ENCODE peak calls at places on chromosomes 16 and 17, in six cellular contexts. Q is EL, B is lower lobe of right lung, U is Kasumi-1, T is GM19239, R is fibroblast of lung. L is an unnamed sample.

GRCh38 chr17:17536702-17537101 is 40.5 kb upstream of the RASD1 start:
- DNase-seq in Q (no peak), B (no peak), U (no peak), T (no peak), R (no peak), L (no peak)

GRCh38 chr17:58310511-58311428 is 17.8 kb downstream of the TSPOAP1 start:
- DNase-seq in Q (no peak), B (no peak), U (no peak), T (no peak), R (no peak), L (no peak)

GRCh38 chr17:47280072-47280811 is 26.6 kb downstream of the ITGB3 start:
- DNase-seq in Q (peak), B (no peak), U (no peak), T (no peak), R (peak), L (no peak)

GRCh38 chr16:58498341-58499091 is 1.4 kb upstream of the NDRG4 start:
- DNase-seq in Q (no peak), B (no peak), U (no peak), T (no peak), R (no peak), L (no peak)

GRCh38 chr17:64115871-64116534 is 13.9 kb downstream of the ERN1 start:
- DNase-seq in Q (peak), B (no peak), U (no peak), T (no peak), R (peak), L (no peak)

GRCh38 chr16:85995591-85996461 is 96.9 kb downstream of the IRF8 start:
- DNase-seq in Q (no peak), B (no peak), U (no peak), T (no peak), R (no peak), L (peak)

GRCh38 chr16:70703041-70703834 is 17.4 kb upstream of the MTSS2 start:
- DNase-seq in Q (peak), B (no peak), U (no peak), T (no peak), R (peak), L (no peak)

GRCh38 chr16:54374136-54374535 is 87.5 kb upstream of the IRX3 start:
- DNase-seq in Q (peak), B (no peak), U (no peak), T (no peak), R (peak), L (no peak)

GRCh38 chr17:17151541-17151940 is 54.6 kb downstream of the PLD6 start:
- DNase-seq in Q (peak), B (no peak), U (no peak), T (no peak), R (peak), L (no peak)

GRCh38 chr17:74632597-74632996 is 9.1 kb upstream of the CD300E start:
- DNase-seq in Q (no peak), B (no peak), U (no peak), T (no peak), R (no peak), L (no peak)

GRCh38 chr17:81927145-81927652 is 336 bp downstream of the MAFG start:
- DNase-seq in Q (no peak), B (no peak), U (no peak), T (no peak), R (no peak), L (no peak)

GRCh38 chr17:48676963-48677558 is 45.3 kb downstream of the PRAC1 start:
- DNase-seq in Q (no peak), B (no peak), U (no peak), T (no peak), R (no peak), L (no peak)

GRCh38 chr16:81612351-81613170 is 166.5 kb upstream of the PLCG2 start:
- DNase-seq in Q (no peak), B (no peak), U (no peak), T (no peak), R (peak), L (no peak)

GRCh38 chr17:9050801-9051401 is 29.6 kb downstream of the NTN1 start:
- DNase-seq in Q (peak), B (no peak), U (no peak), T (no peak), R (peak), L (no peak)

GRCh38 chr16:22625948-22626347 is 115.3 kb downstream of the NPIPB5 start:
- DNase-seq in Q (no peak), B (no peak), U (no peak), T (no peak), R (peak), L (no peak)

GRCh38 chr17:82300707-82301270 is 16.6 kb downstream of the CD7 start:
- DNase-seq in Q (peak), B (peak), U (peak), T (no peak), R (peak), L (no peak)

GRCh38 chr17:32471652-32472051 is 15.1 kb upstream of the CDK5R1 start:
- DNase-seq in Q (no peak), B (no peak), U (no peak), T (no peak), R (no peak), L (no peak)

GRCh38 chr17:57294629-57295501 is 38.5 kb downstream of the MSI2 start:
- DNase-seq in Q (peak), B (no peak), U (no peak), T (no peak), R (peak), L (no peak)

GRCh38 chr17:50953831-50954601 is 87.9 kb upstream of the TOB1 start:
- DNase-seq in Q (no peak), B (peak), U (no peak), T (no peak), R (peak), L (no peak)

GRCh38 chr17:74452027-74452840 is 14.2 kb upstream of the CD300A start:
- DNase-seq in Q (no peak), B (no peak), U (no peak), T (no peak), R (no peak), L (no peak)

GRCh38 chr17:75477493-75477862 is 21.0 kb downstream of the TMEM94 start:
- DNase-seq in Q (no peak), B (no peak), U (no peak), T (no peak), R (no peak), L (no peak)

GRCh38 chr17:48555616-48556533 is 11.0 kb upstream of the HOXB2 start:
- DNase-seq in Q (no peak), B (no peak), U (no peak), T (no peak), R (peak), L (no peak)

GRCh38 chr16:990516-991291 is 9.1 kb downstream of the SOX8 start:
- DNase-seq in Q (no peak), B (no peak), U (no peak), T (no peak), R (no peak), L (no peak)

GRCh38 chr17:81941484-81942166 is 4.5 kb upstream of the PYCR1 start:
- DNase-seq in Q (no peak), B (no peak), U (no peak), T (no peak), R (no peak), L (no peak)

GRCh38 chr16:29256501-29256981 is 150.0 kb downstream of the NPIPB11 start:
- DNase-seq in Q (no peak), B (no peak), U (no peak), T (no peak), R (no peak), L (no peak)

GRCh38 chr17:70100983-70101382 is 26.0 kb downstream of the KCNJ16 start:
- DNase-seq in Q (peak), B (no peak), U (no peak), T (no peak), R (no peak), L (no peak)

GRCh38 chr17:21705021-21705601 is 12.8 kb downstream of the KCNJ18 start:
- DNase-seq in Q (no peak), B (no peak), U (no peak), T (no peak), R (no peak), L (no peak)

GRCh38 chr16:8655184-8655717 is 19.2 kb upstream of the ABAT start:
- DNase-seq in Q (peak), B (no peak), U (peak), T (peak), R (peak), L (peak)

GRCh38 chr16:85213926-85214294 is 101.6 kb upstream of the CIBAR2 start:
- DNase-seq in Q (no peak), B (no peak), U (no peak), T (no peak), R (no peak), L (no peak)

GRCh38 chr17:53924530-53925455 is 102.1 kb downstream of the KIF2B start:
- DNase-seq in Q (no peak), B (no peak), U (no peak), T (no peak), R (no peak), L (no peak)

GRCh38 chr17:57136355-57136754 is 51.3 kb downstream of the AKAP1 start:
- DNase-seq in Q (no peak), B (no peak), U (no peak), T (no peak), R (no peak), L (no peak)

GRCh38 chr17:15957206-15957605 is 12.3 kb downstream of the ADORA2B start:
- DNase-seq in Q (no peak), B (no peak), U (no peak), T (no peak), R (peak), L (no peak)

GRCh38 chr16:28180660-28181556 is 30.9 kb downstream of the XPO6 start:
- DNase-seq in Q (peak), B (no peak), U (peak), T (no peak), R (peak), L (no peak)

GRCh38 chr16:17334096-17334495 is 136.7 kb downstream of the XYLT1 start:
- DNase-seq in Q (peak), B (no peak), U (no peak), T (no peak), R (peak), L (no peak)

L was measured in GM12878.